ENCODE peak calls at places on chromosomes 12 and 14, in four cellular contexts. X, V, F and A are unnamed samples.

GRCh38 chr14:36105401-36105800 is 71.1 kb downstream of the PTCSC3 start:
- DNase-seq in X (no peak), V (no peak), F (no peak), A (no peak)

GRCh38 chr12:74903522-74903921 is 306.1 kb downstream of the KCNC2 start:
- DNase-seq in X (no peak), V (no peak), F (no peak), A (no peak)

GRCh38 chr14:68172664-68173063 is 353.1 kb downstream of the RAD51B start:
- DNase-seq in X (peak; percentile 26), V (no peak), F (no peak), A (no peak)

GRCh38 chr12:130486146-130486435 is 148.4 kb downstream of the PIWIL1 start:
- DNase-seq in X (no peak), V (no peak), F (no peak), A (no peak)

GRCh38 chr12:80282761-80283160 is 161.3 kb upstream of the PTPRQ start:
- DNase-seq in X (no peak), V (no peak), F (no peak), A (no peak)

GRCh38 chr12:98883231-98883630 is 238.1 kb downstream of the APAF1 start:
- DNase-seq in X (no peak), V (no peak), F (no peak), A (no peak)

GRCh38 chr12:95582230-95583058 is 31.2 kb upstream of the USP44 start:
- DNase-seq in X (no peak), V (no peak), F (no peak), A (no peak)

GRCh38 chr12:33828326-33828725 is 194.0 kb upstream of the ALG10 start:
- DNase-seq in X (no peak), V (no peak), F (no peak), A (no peak)

GRCh38 chr12:62396750-62397149 is 69.9 kb upstream of the MON2 start:
- DNase-seq in X (no peak), V (no peak), F (no peak), A (no peak)

GRCh38 chr14:31291210-31291609 is 83.6 kb upstream of the HECTD1 start:
- DNase-seq in X (no peak), V (no peak), F (no peak), A (no peak)

GRCh38 chr12:7142057-7142644 is 12.0 kb downstream of the CLSTN3 start:
- DNase-seq in X (no peak), V (no peak), F (no peak), A (no peak)

GRCh38 chr12:31585895-31586294 is 5.0 kb downstream of the DENND5B start:
- DNase-seq in X (no peak), V (no peak), F (no peak), A (no peak)